ENCODE peak calls at places on chromosomes 6 and 20, in five cellular contexts. L is A549, C is fibroblast of mammary gland, N is neural progenitor cell, R is spleen. D is an unnamed sample.
A peak's percentile ranks its signal among the peaks of the same experiment; 100 is the strongest.

GRCh38 chr20:33490023-33490933 is at the start of gene CBFA2T2:
- DNase-seq in N (peak; percentile 97), R (no peak), C (peak; percentile 44), L (peak; percentile 66), D (no peak)

GRCh38 chr6:128567029-128567428 is 46.6 kb upstream of the PTPRK start:
- DNase-seq in C (peak; percentile 6), L (peak; percentile 6), R (no peak), N (no peak), D (peak; percentile 17)

GRCh38 chr6:36793296-36793912 is 45.8 kb downstream of the CPNE5 start:
- DNase-seq in L (no peak), N (peak; percentile 31), R (no peak), C (no peak), D (no peak)

GRCh38 chr6:90074161-90074560 is 179.9 kb downstream of the GJA10 start:
- DNase-seq in R (no peak), L (no peak), N (peak; percentile 37), C (peak; percentile 14), D (no peak)

GRCh38 chr6:12051861-12052368 is 39.8 kb downstream of the HIVEP1 start:
- DNase-seq in N (no peak), R (no peak), L (no peak), C (no peak), D (no peak)

GRCh38 chr6:43477235-43478007 is at the start of gene TJAP1:
- DNase-seq in L (peak; percentile 84), R (peak; percentile 99), C (peak; percentile 68), N (peak; percentile 92), D (no peak)

GRCh38 chr20:39045676-39046075 is 83.5 kb downstream of the DHX35 start:
- DNase-seq in L (no peak), C (no peak), N (no peak), R (no peak), D (no peak)

GRCh38 chr6:26155066-26155925 is 68.1 kb downstream of the HFE start:
- DNase-seq in C (no peak), R (no peak), L (peak; percentile 26), N (peak; percentile 34), D (no peak)

GRCh38 chr6:35687658-35688604 is 784 bp downstream of the FKBP5 start:
- DNase-seq in C (peak; percentile 40), R (peak; percentile 93), N (peak; percentile 87), L (peak; percentile 55), D (no peak)

GRCh38 chr20:17357238-17357637 is 130.4 kb downstream of the PCSK2 start:
- DNase-seq in R (no peak), L (no peak), N (no peak), C (no peak), D (no peak)

GRCh38 chr20:23125625-23126191 is 39.6 kb upstream of the CD93 start:
- DNase-seq in L (no peak), R (peak; percentile 86), N (no peak), C (peak; percentile 96), D (no peak)

GRCh38 chr6:5173862-5174643 is 86.7 kb downstream of the LYRM4 start:
- DNase-seq in R (no peak), N (no peak), C (no peak), L (no peak), D (no peak)

GRCh38 chr6:101181006-101181405 is 212.5 kb upstream of the GRIK2 start:
- DNase-seq in L (no peak), R (no peak), C (no peak), N (no peak), D (no peak)

GRCh38 chr6:26172496-26172958 is 85.3 kb downstream of the HFE start:
- DNase-seq in N (peak; percentile 34), C (peak; percentile 40), R (no peak), L (no peak), D (no peak)

GRCh38 chr20:4684837-4685413 is 36.8 kb upstream of the PRND start:
- DNase-seq in C (peak; percentile 82), L (peak; percentile 33), R (no peak), N (no peak), D (no peak)

GRCh38 chr20:44734938-44735337 is 10.7 kb upstream of the KCNK15 start:
- DNase-seq in C (peak; percentile 50), R (no peak), N (peak; percentile 47), L (peak; percentile 81), D (no peak)

GRCh38 chr20:57659789-57660509 is 39.7 kb upstream of the ZBP1 start:
- DNase-seq in R (peak; percentile 55), C (no peak), L (no peak), N (no peak), D (no peak)

GRCh38 chr20:15976047-15976731 is 597.1 kb downstream of the KIF16B start:
- DNase-seq in L (no peak), R (no peak), C (no peak), N (peak; percentile 89), D (no peak)

GRCh38 chr6:83708546-83708969 is 343 bp downstream of the SNAP91 start:
- DNase-seq in R (no peak), L (no peak), N (peak; percentile 73), C (no peak), D (no peak)

GRCh38 chr6:31729515-31729978 is 448 bp upstream of the DDAH2 start:
- DNase-seq in N (peak; percentile 97), R (peak; percentile 96), L (peak; percentile 85), C (peak; percentile 88), D (no peak)

GRCh38 chr6:217048-217659 is 75.1 kb upstream of the DUSP22 start:
- DNase-seq in C (no peak), L (peak; percentile 23), R (no peak), N (peak; percentile 54), D (no peak)

DNA sequence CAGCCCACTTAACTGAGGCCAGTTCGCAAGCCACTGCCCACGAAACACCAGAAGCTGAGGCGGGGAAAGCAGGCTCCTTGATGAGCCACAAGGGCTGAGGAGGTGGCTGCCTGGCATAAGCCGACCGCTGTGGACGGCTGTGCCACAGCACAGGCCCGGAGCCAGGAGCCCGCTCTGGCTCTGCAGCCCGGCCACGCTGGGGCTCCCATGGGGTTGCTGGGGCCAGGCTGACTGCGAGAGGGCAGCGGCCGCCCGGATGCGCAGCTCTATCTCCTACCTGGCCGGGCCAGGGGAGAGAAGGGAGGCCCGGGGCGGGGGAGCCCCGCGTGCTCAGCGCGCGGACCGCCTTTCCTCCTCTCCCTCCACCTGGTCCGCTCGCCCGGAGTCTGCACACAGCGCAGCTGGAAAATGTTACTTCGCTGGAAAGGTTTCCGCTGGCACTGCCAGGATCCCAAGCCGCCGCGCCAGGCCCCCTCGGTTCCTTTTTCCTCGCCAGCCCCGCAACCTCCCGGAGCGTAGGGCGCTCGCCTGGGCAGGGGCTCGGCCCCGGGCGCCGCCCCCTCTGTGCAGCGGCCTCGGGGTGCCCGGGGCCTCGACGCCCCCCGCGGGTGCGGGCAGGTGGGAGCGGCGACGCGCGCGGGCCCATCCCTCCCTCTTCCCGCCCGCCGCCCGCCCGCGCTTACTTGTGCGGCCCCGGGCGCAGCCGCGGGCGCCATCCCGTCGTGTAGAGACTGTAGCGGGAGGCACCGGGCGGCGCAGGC is 653 bp downstream of the EMILIN3 start:
- DNase-seq in N (peak; percentile 62), C (no peak), R (no peak), L (no peak), D (no peak)
- H3K4me3 ChIP-seq in N (peak overlapping the region; percentile 68), C (no peak overlapping the region), R (no peak overlapping the region), L (peak overlapping the region; percentile 48), D (no peak overlapping the region)

GRCh38 chr20:19381947-19382346 is 169.5 kb downstream of the SLC24A3 start:
- DNase-seq in N (no peak), C (no peak), R (no peak), L (no peak), D (no peak)
- H3K4me3 ChIP-seq in N (no peak overlapping the region), C (no peak overlapping the region), R (no peak overlapping the region), L (no peak overlapping the region), D (no peak overlapping the region)

GRCh38 chr6:28772480-28773381 is 151.1 kb downstream of the TRIM27 start:
- DNase-seq in C (no peak), R (no peak), N (peak; percentile 53), L (no peak), D (no peak)

GRCh38 chr6:28770732-28771131 is 153.1 kb downstream of the TRIM27 start:
- DNase-seq in C (no peak), L (no peak), R (no peak), N (no peak), D (no peak)

GRCh38 chr6:28769626-28770402 is 154.0 kb downstream of the TRIM27 start:
- DNase-seq in C (peak; percentile 69), R (no peak), L (peak; percentile 61), N (peak; percentile 71), D (no peak)

GRCh38 chr6:28774292-28775051 is 149.3 kb downstream of the TRIM27 start:
- DNase-seq in R (no peak), N (no peak), L (no peak), C (no peak), D (no peak)

DNA sequence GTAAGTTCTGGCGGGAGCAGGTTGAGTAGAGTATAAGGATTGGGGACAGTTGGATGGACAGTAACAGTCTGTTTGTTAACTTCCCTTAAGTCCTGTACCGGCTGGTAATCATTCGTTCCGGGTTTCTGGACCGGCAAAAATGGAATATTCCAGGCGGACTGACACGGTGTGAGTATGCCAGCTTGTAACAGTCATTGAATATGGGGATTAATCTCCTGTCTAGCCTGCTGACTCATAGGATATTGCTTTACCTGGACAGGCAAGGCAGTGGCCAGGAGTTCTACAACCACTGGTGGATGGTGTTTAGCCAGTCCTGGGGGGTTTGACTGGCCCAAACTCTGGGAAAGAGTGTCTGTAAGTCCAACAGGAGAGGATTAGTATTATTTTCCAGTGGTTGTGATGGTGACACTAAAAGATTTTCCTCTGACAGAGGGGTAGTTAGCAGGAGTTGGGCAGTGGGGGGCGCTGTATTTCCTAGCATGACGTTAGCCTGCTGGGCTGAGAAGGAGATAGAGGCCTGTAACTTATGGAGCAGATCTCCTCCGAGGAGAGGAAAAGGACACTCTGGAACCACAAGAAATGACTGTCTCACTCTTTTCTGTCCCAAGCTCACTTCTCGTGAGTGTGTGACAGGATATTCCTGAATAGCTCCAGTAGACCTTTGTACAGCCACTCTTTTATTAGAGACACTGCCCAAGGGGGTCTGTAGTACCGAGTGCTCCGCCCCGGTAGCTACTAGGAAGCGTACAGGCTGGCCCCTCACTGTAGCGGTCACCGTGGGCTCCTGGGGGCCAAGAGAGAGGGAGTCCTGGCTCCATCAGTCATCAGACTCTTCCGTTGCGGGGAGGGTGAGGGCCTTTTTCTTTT is 152.2 kb downstream of the TRIM27 start:
- DNase-seq in N (peak; percentile 84), R (no peak), L (no peak), C (no peak), D (no peak)
- H3K4me3 ChIP-seq in N (no peak overlapping the region), R (no peak overlapping the region), L (no peak overlapping the region), C (no peak overlapping the region), D (no peak overlapping the region)

GRCh38 chr6:165987483-165988305 is 180.0 kb downstream of the TBXT start:
- DNase-seq in L (peak; percentile 99), C (peak; percentile 87), R (no peak), N (peak; percentile 85), D (no peak)
- H3K4me3 ChIP-seq in L (peak overlapping the region; percentile 89), C (peak overlapping the region; percentile 35), R (peak overlapping the region; percentile 15), N (peak overlapping the region; percentile 51), D (no peak overlapping the region)

GRCh38 chr6:27593200-27593818 is 120.4 kb upstream of the ZNF184 start:
- DNase-seq in C (no peak), R (no peak), N (peak; percentile 36), L (no peak), D (no peak)
- H3K4me3 ChIP-seq in C (peak overlapping the region; percentile 69), R (no peak overlapping the region), N (peak overlapping the region; percentile 74), L (peak overlapping the region; percentile 61), D (peak overlapping the region; percentile 78)